ENCODE peak calls at places on chromosome 11, in five cellular contexts. E is amygdala, O is skeletal muscle cell, F is HEK293T, D is smooth muscle cell of the brain vasculature. S is an unnamed sample.

GRCh38 chr11:87176044-87176443 is 138.3 kb downstream of the TMEM135 start:
- DNase-seq in E (no peak), O (no peak), F (no peak), D (no peak), S (no peak)

GRCh38 chr11:117827521-117828511 is 3.3 kb upstream of the FXYD2 start:
- DNase-seq in E (no peak), O (no peak), F (no peak), D (no peak), S (peak; percentile 9)

GRCh38 chr11:31050061-31050790 is 319.3 kb downstream of the DCDC1 start:
- DNase-seq in E (no peak), O (no peak), F (no peak), D (no peak), S (no peak)

GRCh38 chr11:18802381-18803257 is 11.0 kb upstream of the PTPN5 start:
- DNase-seq in F (peak; percentile 63), E (no peak), D (peak; percentile 31), O (peak; percentile 30), S (peak; percentile 32)

GRCh38 chr11:127006311-127006710 is 5.7 kb upstream of the KIRREL3 start:
- DNase-seq in F (no peak), O (no peak), D (no peak), E (no peak), S (no peak)

GRCh38 chr11:62459080-62459479 is 40.2 kb downstream of the SCGB1A1 start:
- DNase-seq in D (no peak), E (no peak), O (no peak), F (no peak), S (no peak)

GRCh38 chr11:59610289-59610688 is 5.3 kb downstream of the OSBP start:
- DNase-seq in D (no peak), F (no peak), O (no peak), E (no peak), S (no peak)

GRCh38 chr11:121829159-121829643 is 286.8 kb downstream of the BLID start:
- DNase-seq in O (peak; percentile 100), F (no peak), E (no peak), D (peak; percentile 80), S (no peak)

GRCh38 chr11:45383229-45383628 is 97.1 kb upstream of the SYT13 start:
- DNase-seq in E (no peak), O (no peak), D (no peak), F (no peak), S (no peak)

GRCh38 chr11:72580648-72580950 is 93.6 kb downstream of the PDE2A start:
- DNase-seq in D (no peak), O (no peak), F (no peak), E (no peak), S (no peak)

GRCh38 chr11:60924906-60925684 is 835 bp downstream of the TMEM132A start:
- DNase-seq in O (no peak), F (peak; percentile 22), E (no peak), D (no peak), S (no peak)

GRCh38 chr11:1375955-1376258 is 13.8 kb upstream of the BRSK2 start:
- DNase-seq in E (no peak), D (no peak), F (no peak), O (no peak), S (no peak)

GRCh38 chr11:8207080-8208000 is 38.5 kb upstream of the RIC3 start:
- DNase-seq in O (no peak), F (no peak), E (no peak), D (no peak), S (no peak)

GRCh38 chr11:100810146-100810545 is 123.1 kb downstream of the ARHGAP42 start:
- DNase-seq in F (no peak), E (no peak), O (no peak), D (no peak), S (no peak)

GRCh38 chr11:128193633-128194032 is 393.7 kb downstream of the ETS1 start:
- DNase-seq in E (no peak), F (no peak), O (no peak), D (no peak), S (no peak)

GRCh38 chr11:128407962-128408361 is 179.4 kb downstream of the ETS1 start:
- DNase-seq in E (no peak), D (no peak), F (no peak), O (peak; percentile 73), S (no peak)

GRCh38 chr11:123308077-123308476 is 113.0 kb upstream of the CLMP start:
- DNase-seq in F (no peak), D (peak; percentile 17), O (peak; percentile 53), E (no peak), S (no peak)

GRCh38 chr11:65078151-65078550 is 5.7 kb downstream of the CDCA5 start:
- DNase-seq in O (no peak), F (peak; percentile 71), D (no peak), E (no peak), S (peak; percentile 86)

GRCh38 chr11:57277845-57278720 is 41.0 kb upstream of the APLNR start:
- DNase-seq in D (peak; percentile 32), O (no peak), E (peak; percentile 19), F (peak; percentile 79), S (peak; percentile 75)

S was measured in transverse colon.